ENCODE peak calls at places on chromosomes 16 and 17, in six cellular contexts. One of them, this sample, is unnamed.

GRCh38 chr16:86398622-86399021 is 111.7 kb upstream of the FOXF1 start:
- DNase-seq in mesenchymal stem cell: peak
- DNase-seq in mesendoderm: no peak
- DNase-seq in H1: no peak
- DNase-seq in IMR-90: peak
- DNase-seq in H9: no peak
- DNase-seq in this sample: no peak

GRCh38 chr17:41510251-41511065 is 5.0 kb upstream of the KRT13 start:
- DNase-seq in H9: peak
- DNase-seq in IMR-90: no peak
- DNase-seq in mesenchymal stem cell: no peak
- DNase-seq in mesendoderm: peak
- DNase-seq in H1: no peak
- DNase-seq in this sample: no peak

GRCh38 chr17:80892900-80893603 is 98.6 kb upstream of the CHMP6 start:
- DNase-seq in mesenchymal stem cell: peak
- DNase-seq in mesendoderm: no peak
- DNase-seq in IMR-90: peak
- DNase-seq in H9: no peak
- DNase-seq in H1: no peak
- DNase-seq in this sample: no peak

GRCh38 chr16:89581045-89581695 is 5.6 kb downstream of the CPNE7 start:
- DNase-seq in H9: no peak
- DNase-seq in mesendoderm: peak
- DNase-seq in mesenchymal stem cell: peak
- DNase-seq in IMR-90: peak
- DNase-seq in H1: no peak
- DNase-seq in this sample: no peak

GRCh38 chr17:35731239-35731931 is at the start of gene RASL10B:
- DNase-seq in IMR-90: peak
- DNase-seq in H9: peak
- DNase-seq in mesenchymal stem cell: peak
- DNase-seq in mesendoderm: peak
- DNase-seq in H1: peak
- DNase-seq in this sample: peak

GRCh38 chr17:66807182-66807581 is 27.7 kb upstream of the CACNG5 start:
- DNase-seq in IMR-90: no peak
- DNase-seq in mesendoderm: no peak
- DNase-seq in H9: no peak
- DNase-seq in mesenchymal stem cell: no peak
- DNase-seq in H1: no peak
- DNase-seq in this sample: no peak

GRCh38 chr17:19357351-19358140 is 5.0 kb downstream of the B9D1 start:
- DNase-seq in mesenchymal stem cell: no peak
- DNase-seq in H1: no peak
- DNase-seq in H9: no peak
- DNase-seq in mesendoderm: no peak
- DNase-seq in IMR-90: no peak
- DNase-seq in this sample: no peak

GRCh38 chr17:61334673-61335072 is 65.0 kb upstream of the TBX2 start:
- DNase-seq in IMR-90: no peak
- DNase-seq in mesendoderm: no peak
- DNase-seq in H9: no peak
- DNase-seq in H1: no peak
- DNase-seq in mesenchymal stem cell: no peak
- DNase-seq in this sample: no peak

GRCh38 chr16:57069635-57070350 is 22.6 kb upstream of the CPNE2 start:
- DNase-seq in IMR-90: no peak
- DNase-seq in H1: no peak
- DNase-seq in mesenchymal stem cell: no peak
- DNase-seq in H9: no peak
- DNase-seq in mesendoderm: no peak
- DNase-seq in this sample: no peak

GRCh38 chr17:10757658-10758057 is 27.8 kb upstream of the TMEM220 start:
- DNase-seq in IMR-90: no peak
- DNase-seq in H1: no peak
- DNase-seq in mesenchymal stem cell: no peak
- DNase-seq in H9: no peak
- DNase-seq in mesendoderm: no peak
- DNase-seq in this sample: no peak

GRCh38 chr17:31582151-31582907 is 190.9 kb downstream of the RAB11FIP4 start:
- DNase-seq in H9: peak
- DNase-seq in mesendoderm: no peak
- DNase-seq in IMR-90: peak
- DNase-seq in H1: no peak
- DNase-seq in mesenchymal stem cell: peak
- DNase-seq in this sample: no peak

GRCh38 chr17:58507123-58507634 is 7.3 kb downstream of the MTMR4 start:
- DNase-seq in H1: no peak
- DNase-seq in mesendoderm: no peak
- DNase-seq in mesenchymal stem cell: no peak
- DNase-seq in IMR-90: no peak
- DNase-seq in H9: no peak
- DNase-seq in this sample: no peak

GRCh38 chr16:12819126-12820117 is 15.7 kb upstream of the CPPED1 start:
- DNase-seq in mesendoderm: peak
- DNase-seq in IMR-90: peak
- DNase-seq in H9: peak
- DNase-seq in mesenchymal stem cell: peak
- DNase-seq in H1: peak
- DNase-seq in this sample: peak

GRCh38 chr16:26196310-26196709 is 504.6 kb downstream of the HS3ST4 start:
- DNase-seq in mesendoderm: no peak
- DNase-seq in mesenchymal stem cell: no peak
- DNase-seq in IMR-90: no peak
- DNase-seq in H9: no peak
- DNase-seq in H1: no peak
- DNase-seq in this sample: no peak

GRCh38 chr17:6463616-6464445 is 19.6 kb downstream of the PIMREG start:
- DNase-seq in H9: no peak
- DNase-seq in mesenchymal stem cell: no peak
- DNase-seq in H1: no peak
- DNase-seq in mesendoderm: no peak
- DNase-seq in IMR-90: no peak
- DNase-seq in this sample: no peak

GRCh38 chr16:588639-588888 is 1.3 kb upstream of the RAB40C start:
- DNase-seq in H1: peak
- DNase-seq in IMR-90: peak
- DNase-seq in mesenchymal stem cell: peak
- DNase-seq in H9: no peak
- DNase-seq in mesendoderm: peak
- DNase-seq in this sample: no peak

GRCh38 chr17:82754297-82755208 is 2.7 kb downstream of the TBCD start:
- DNase-seq in IMR-90: no peak
- DNase-seq in H1: peak
- DNase-seq in mesendoderm: peak
- DNase-seq in mesenchymal stem cell: no peak
- DNase-seq in H9: peak
- DNase-seq in this sample: peak

GRCh38 chr17:38441429-38442061 is 13.3 kb downstream of the ARHGAP23 start:
- DNase-seq in mesenchymal stem cell: no peak
- DNase-seq in H9: no peak
- DNase-seq in mesendoderm: no peak
- DNase-seq in H1: no peak
- DNase-seq in IMR-90: no peak
- DNase-seq in this sample: no peak

GRCh38 chr16:55280622-55281021 is 43.4 kb upstream of the IRX6 start:
- DNase-seq in IMR-90: no peak
- DNase-seq in H9: no peak
- DNase-seq in H1: no peak
- DNase-seq in mesenchymal stem cell: no peak
- DNase-seq in mesendoderm: no peak
- DNase-seq in this sample: no peak

GRCh38 chr17:73474370-73474988 is 162.7 kb upstream of the CDC42EP4 start:
- DNase-seq in IMR-90: peak
- DNase-seq in H1: no peak
- DNase-seq in mesendoderm: peak
- DNase-seq in H9: no peak
- DNase-seq in mesenchymal stem cell: peak
- DNase-seq in this sample: no peak

GRCh38 chr16:12559714-12560113 is 244.0 kb downstream of the CPPED1 start:
- DNase-seq in mesendoderm: no peak
- DNase-seq in H1: no peak
- DNase-seq in mesenchymal stem cell: no peak
- DNase-seq in IMR-90: peak
- DNase-seq in H9: no peak
- DNase-seq in this sample: no peak

GRCh38 chr17:31442860-31443259 is 51.4 kb downstream of the RAB11FIP4 start:
- DNase-seq in mesendoderm: no peak
- DNase-seq in IMR-90: no peak
- DNase-seq in H1: no peak
- DNase-seq in H9: no peak
- DNase-seq in mesenchymal stem cell: no peak
- DNase-seq in this sample: no peak

GRCh38 chr16:57481421-57481820 is 4.9 kb downstream of the DOK4 start:
- DNase-seq in H1: no peak
- DNase-seq in mesenchymal stem cell: no peak
- DNase-seq in IMR-90: no peak
- DNase-seq in H9: no peak
- DNase-seq in mesendoderm: no peak
- DNase-seq in this sample: no peak

GRCh38 chr17:68771867-68772515 is 170.8 kb upstream of the FAM20A start:
- DNase-seq in IMR-90: peak
- DNase-seq in H1: no peak
- DNase-seq in H9: no peak
- DNase-seq in mesendoderm: peak
- DNase-seq in mesenchymal stem cell: peak
- DNase-seq in this sample: peak

GRCh38 chr17:50556803-50557202 is 3.7 kb upstream of the CACNA1G start:
- DNase-seq in mesenchymal stem cell: no peak
- DNase-seq in mesendoderm: no peak
- DNase-seq in H9: no peak
- DNase-seq in IMR-90: no peak
- DNase-seq in H1: no peak
- DNase-seq in this sample: no peak

GRCh38 chr16:62077998-62078397 is 41.8 kb upstream of the CDH8 start:
- DNase-seq in IMR-90: no peak
- DNase-seq in H1: peak
- DNase-seq in H9: peak
- DNase-seq in mesendoderm: peak
- DNase-seq in mesenchymal stem cell: no peak
- DNase-seq in this sample: peak

GRCh38 chr16:68790130-68790761 is 53.1 kb upstream of the TANGO6 start:
- DNase-seq in mesenchymal stem cell: peak
- DNase-seq in H9: no peak
- DNase-seq in IMR-90: peak
- DNase-seq in H1: no peak
- DNase-seq in mesendoderm: peak
- DNase-seq in this sample: no peak

GRCh38 chr16:10564591-10564990 is 15.8 kb downstream of the EMP2 start:
- DNase-seq in mesendoderm: no peak
- DNase-seq in H1: no peak
- DNase-seq in mesenchymal stem cell: no peak
- DNase-seq in IMR-90: no peak
- DNase-seq in H9: no peak
- DNase-seq in this sample: no peak

GRCh38 chr16:4404247-4404966 is 12.0 kb downstream of the CORO7 start:
- DNase-seq in mesendoderm: peak
- DNase-seq in H1: peak
- DNase-seq in mesenchymal stem cell: peak
- DNase-seq in H9: peak
- DNase-seq in IMR-90: no peak
- DNase-seq in this sample: no peak

GRCh38 chr17:44223574-44224046 is 4.1 kb upstream of the UBTF start:
- DNase-seq in H1: no peak
- DNase-seq in IMR-90: peak
- DNase-seq in mesendoderm: no peak
- DNase-seq in H9: no peak
- DNase-seq in mesenchymal stem cell: no peak
- DNase-seq in this sample: no peak

GRCh38 chr17:81054881-81055370 is 20.0 kb downstream of the BAIAP2 start:
- DNase-seq in H9: no peak
- DNase-seq in mesendoderm: no peak
- DNase-seq in mesenchymal stem cell: no peak
- DNase-seq in IMR-90: no peak
- DNase-seq in H1: no peak
- DNase-seq in this sample: no peak

GRCh38 chr17:53619025-53619424 is 203.7 kb upstream of the KIF2B start:
- DNase-seq in mesendoderm: no peak
- DNase-seq in mesenchymal stem cell: no peak
- DNase-seq in IMR-90: no peak
- DNase-seq in H9: no peak
- DNase-seq in H1: no peak
- DNase-seq in this sample: no peak

GRCh38 chr16:68590201-68590994 is 51.3 kb downstream of the ZFP90 start:
- DNase-seq in H1: peak
- DNase-seq in mesendoderm: peak
- DNase-seq in H9: peak
- DNase-seq in IMR-90: peak
- DNase-seq in mesenchymal stem cell: peak
- DNase-seq in this sample: peak

GRCh38 chr16:49484454-49484853 is 110.8 kb downstream of the C16orf78 start:
- DNase-seq in mesenchymal stem cell: peak
- DNase-seq in H1: peak
- DNase-seq in IMR-90: no peak
- DNase-seq in mesendoderm: peak
- DNase-seq in H9: peak
- DNase-seq in this sample: peak
- H2BK15ac ChIP-seq in mesenchymal stem cell: no peak
- H2BK15ac ChIP-seq in H1: no peak
- H2BK15ac ChIP-seq in IMR-90: no peak
- H2BK15ac ChIP-seq in mesendoderm: no peak
- H2BK15ac ChIP-seq in H9: no peak
- H2BK15ac ChIP-seq in this sample: no peak

DNA sequence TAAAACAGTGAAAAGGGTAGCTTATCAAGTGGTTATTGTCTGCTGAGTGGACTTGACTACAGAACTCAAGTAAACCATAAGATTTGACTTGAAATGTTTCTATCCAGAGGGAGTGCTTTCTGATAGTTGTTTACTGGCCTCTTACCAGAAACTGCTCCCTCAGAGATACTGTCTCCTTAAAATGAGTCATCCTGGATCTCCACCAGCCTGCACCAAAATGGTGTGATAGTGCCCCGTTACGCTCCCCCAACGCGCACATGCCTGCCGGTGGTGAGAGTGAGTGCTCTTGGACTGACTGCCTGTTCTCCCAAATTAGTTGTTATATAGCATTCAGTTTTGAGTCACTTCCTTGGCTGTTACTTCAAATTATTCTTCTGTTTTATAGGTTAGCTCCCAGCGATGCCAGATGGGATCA is 22.9 kb downstream of the PRCD start:
- DNase-seq in mesenchymal stem cell: peak
- DNase-seq in mesendoderm: no peak
- DNase-seq in H9: no peak
- DNase-seq in H1: no peak
- DNase-seq in IMR-90: peak
- DNase-seq in this sample: no peak
- H3K27ac ChIP-seq in mesenchymal stem cell: no peak
- H3K27ac ChIP-seq in mesendoderm: no peak
- H3K27ac ChIP-seq in H9: no peak
- H3K27ac ChIP-seq in H1: no peak
- H3K27ac ChIP-seq in IMR-90: no peak
- H3K27ac ChIP-seq in this sample: no peak

GRCh38 chr16:74735162-74735452 is 34.4 kb upstream of the MLKL start:
- DNase-seq in mesendoderm: no peak
- DNase-seq in mesenchymal stem cell: no peak
- DNase-seq in IMR-90: no peak
- DNase-seq in H9: peak
- DNase-seq in H1: no peak
- DNase-seq in this sample: no peak
- H4K8ac ChIP-seq in mesendoderm: no peak
- H4K8ac ChIP-seq in mesenchymal stem cell: no peak
- H4K8ac ChIP-seq in IMR-90: peak
- H4K8ac ChIP-seq in H9: no peak
- H4K8ac ChIP-seq in H1: no peak
- H4K8ac ChIP-seq in this sample: no peak

GRCh38 chr17:76897023-76897422 is 28.8 kb downstream of the MGAT5B start:
- DNase-seq in mesenchymal stem cell: no peak
- DNase-seq in IMR-90: no peak
- DNase-seq in H9: no peak
- DNase-seq in H1: no peak
- DNase-seq in mesendoderm: no peak
- DNase-seq in this sample: no peak
- H2BK15ac ChIP-seq in mesenchymal stem cell: no peak
- H2BK15ac ChIP-seq in IMR-90: no peak
- H2BK15ac ChIP-seq in H9: no peak
- H2BK15ac ChIP-seq in H1: no peak
- H2BK15ac ChIP-seq in mesendoderm: no peak
- H2BK15ac ChIP-seq in this sample: no peak